ENCODE peak calls at places on chromosome 4, in six cellular contexts. F, T, Z, X, P and I are unnamed samples.

GRCh38 chr4:98890698-98891097 is 38.2 kb downstream of the EIF4E start:
- DNase-seq in T (no peak), Z (no peak), X (no peak), F (no peak), P (no peak), I (no peak)

GRCh38 chr4:24471623-24472510 is 112.5 kb downstream of the DHX15 start:
- DNase-seq in X (peak), T (peak), P (peak), F (peak), Z (no peak), I (peak)

GRCh38 chr4:26787461-26788340 is 72.9 kb upstream of the STIM2 start:
- DNase-seq in F (peak), P (peak), T (peak), Z (peak), X (peak), I (no peak)

GRCh38 chr4:76830612-76831474 is 67.1 kb downstream of the SOWAHB start:
- DNase-seq in Z (peak), T (peak), F (no peak), X (peak), P (peak), I (peak)

GRCh38 chr4:88843067-88843723 is 145.6 kb upstream of the NAP1L5 start:
- DNase-seq in Z (peak), T (no peak), F (no peak), P (no peak), X (no peak), I (no peak)

GRCh38 chr4:20354120-20354519 is 102.4 kb downstream of the SLIT2 start:
- DNase-seq in T (peak), F (no peak), P (no peak), Z (no peak), X (no peak), I (peak)

GRCh38 chr4:183348706-183349659 is 26.8 kb upstream of the CLDN24 start:
- DNase-seq in F (no peak), X (no peak), T (peak), P (peak), Z (peak), I (no peak)

GRCh38 chr4:75698162-75698962 is 25.2 kb upstream of the G3BP2 start:
- DNase-seq in F (no peak), T (peak), P (no peak), Z (no peak), X (no peak), I (no peak)

GRCh38 chr4:41307633-41308032 is 50.9 kb downstream of the UCHL1 start:
- DNase-seq in P (no peak), T (peak), X (no peak), F (no peak), Z (no peak), I (no peak)

GRCh38 chr4:48968814-48969213 is 17.3 kb upstream of the CWH43 start:
- DNase-seq in X (no peak), P (peak), T (no peak), F (no peak), Z (peak), I (no peak)

GRCh38 chr4:55121246-55121645 is 4.1 kb downstream of the KDR start:
- DNase-seq in T (no peak), X (no peak), P (no peak), F (no peak), Z (no peak), I (no peak)

GRCh38 chr4:1855334-1856070 is 454 bp downstream of the LETM1 start:
- DNase-seq in P (no peak), X (peak), Z (no peak), T (no peak), F (no peak), I (no peak)

GRCh38 chr4:126071346-126072333 is 756.9 kb downstream of the FAT4 start:
- DNase-seq in F (no peak), X (no peak), P (no peak), T (no peak), Z (peak), I (no peak)

GRCh38 chr4:74109894-74110605 is 11.1 kb upstream of the CXCL2 start:
- DNase-seq in T (no peak), X (no peak), Z (peak), F (no peak), P (peak), I (no peak)

GRCh38 chr4:3673176-3673575 is 93.0 kb upstream of the ADRA2C start:
- DNase-seq in Z (no peak), T (no peak), X (no peak), P (no peak), F (no peak), I (no peak)

GRCh38 chr4:66564901-66565648 is 894.8 kb upstream of the EPHA5 start:
- DNase-seq in T (no peak), P (peak), F (no peak), X (no peak), Z (peak), I (no peak)

GRCh38 chr4:94452476-94453300 is 946 bp downstream of the PDLIM5 start:
- DNase-seq in F (peak), T (peak), X (peak), Z (peak), P (peak), I (peak)

GRCh38 chr4:153901220-153901619 is 112.3 kb upstream of the SFRP2 start:
- DNase-seq in F (no peak), Z (no peak), P (no peak), T (no peak), X (no peak), I (no peak)

GRCh38 chr4:102500371-102501175 is 586 bp upstream of the NFKB1 start:
- DNase-seq in X (no peak), T (peak), P (peak), F (peak), Z (peak), I (peak)

GRCh38 chr4:155665054-155665453 is 1.6 kb upstream of the GUCY1A1 start:
- DNase-seq in P (no peak), Z (no peak), X (no peak), T (no peak), F (no peak), I (no peak)

GRCh38 chr4:128688846-128689467 is 120.5 kb upstream of the JADE1 start:
- DNase-seq in T (no peak), X (no peak), Z (no peak), P (no peak), F (no peak), I (no peak)

GRCh38 chr4:23728393-23728792 is 161.5 kb downstream of the PPARGC1A start:
- DNase-seq in F (no peak), X (no peak), Z (peak), T (peak), P (peak), I (no peak)

GRCh38 chr4:26873391-26874026 is 12.9 kb downstream of the STIM2 start:
- DNase-seq in F (no peak), Z (no peak), T (peak), P (no peak), X (no peak), I (no peak)

GRCh38 chr4:139910106-139910505 is 243.9 kb downstream of the MAML3 start:
- DNase-seq in Z (peak), F (no peak), P (no peak), X (no peak), T (no peak), I (no peak)

GRCh38 chr4:113024373-113024772 is 25.1 kb upstream of the ANK2 start:
- DNase-seq in X (no peak), Z (no peak), F (no peak), T (no peak), P (no peak), I (no peak)

GRCh38 chr4:113978561-113979156 is 788 bp downstream of the ARSJ start:
- DNase-seq in P (no peak), T (peak), F (peak), X (peak), Z (peak), I (no peak)

GRCh38 chr4:148795156-148795864 is 353.1 kb upstream of the NR3C2 start:
- DNase-seq in F (peak), X (no peak), Z (peak), T (peak), P (no peak), I (no peak)

GRCh38 chr4:1809754-1810502 is 16.8 kb downstream of the FGFR3 start:
- DNase-seq in P (peak), F (peak), T (peak), X (peak), Z (peak), I (peak)

GRCh38 chr4:4356106-4357041 is 30.5 kb upstream of the NSG1 start:
- DNase-seq in Z (no peak), P (no peak), X (no peak), F (no peak), T (no peak), I (no peak)

GRCh38 chr4:4428966-4429875 is 42.3 kb downstream of the NSG1 start:
- DNase-seq in F (no peak), P (no peak), T (no peak), Z (no peak), X (no peak), I (no peak)

GRCh38 chr4:85728471-85728870 is 253.5 kb downstream of the ARHGAP24 start:
- DNase-seq in P (no peak), X (no peak), F (no peak), T (no peak), Z (no peak), I (no peak)

GRCh38 chr4:121096629-121097028 is 24.3 kb upstream of the NDNF start:
- DNase-seq in X (no peak), T (peak), Z (peak), P (peak), F (no peak), I (peak)

GRCh38 chr4:113020966-113021365 is 28.5 kb upstream of the ANK2 start:
- DNase-seq in Z (no peak), P (peak), T (no peak), X (no peak), F (no peak), I (no peak)

GRCh38 chr4:120611092-120611491 is 311.4 kb downstream of the PRDM5 start:
- DNase-seq in Z (no peak), P (peak), X (no peak), T (no peak), F (no peak), I (no peak)

GRCh38 chr4:184215709-184216328 is 1.9 kb downstream of the ENPP6 start:
- DNase-seq in T (no peak), X (no peak), Z (no peak), F (no peak), P (no peak), I (no peak)

GRCh38 chr4:100379583-100380105 is 138.2 kb downstream of the EMCN start:
- DNase-seq in Z (no peak), P (no peak), F (no peak), T (no peak), X (no peak), I (no peak)

GRCh38 chr4:14178421-14178820 is 550.9 kb upstream of the BOD1L1 start:
- DNase-seq in Z (peak), X (no peak), F (no peak), P (peak), T (peak), I (no peak)

GRCh38 chr4:185780472-185780871 is 31.5 kb downstream of the SORBS2 start:
- DNase-seq in T (no peak), F (no peak), P (no peak), Z (no peak), X (no peak), I (no peak)
- H2BK15ac ChIP-seq in T (no peak), F (no peak), P (no peak), Z (no peak), X (peak), I (no peak)

GRCh38 chr4:168019019-168019651 is 73.2 kb upstream of the ANXA10 start:
- DNase-seq in X (no peak), T (no peak), F (no peak), Z (peak), P (no peak), I (no peak)
- H2BK15ac ChIP-seq in X (no peak), T (no peak), F (no peak), Z (no peak), P (no peak), I (no peak)

GRCh38 chr4:38605181-38605764 is 58.7 kb upstream of the KLF3 start:
- DNase-seq in F (no peak), P (peak), Z (no peak), T (no peak), X (peak), I (no peak)
- H2BK15ac ChIP-seq in F (no peak), P (no peak), Z (peak), T (no peak), X (no peak), I (no peak)

GRCh38 chr4:42574873-42575272 is 82.0 kb downstream of the ATP8A1 start:
- DNase-seq in X (no peak), T (no peak), Z (no peak), F (no peak), P (no peak), I (no peak)
- H2BK15ac ChIP-seq in X (no peak), T (no peak), Z (no peak), F (no peak), P (no peak), I (no peak)

GRCh38 chr4:31088600-31089230 is 368.5 kb downstream of the PCDH7 start:
- DNase-seq in P (peak), Z (peak), T (no peak), X (no peak), F (no peak), I (no peak)
- H2BK15ac ChIP-seq in P (no peak), Z (no peak), T (no peak), X (no peak), F (no peak), I (no peak)

DNA sequence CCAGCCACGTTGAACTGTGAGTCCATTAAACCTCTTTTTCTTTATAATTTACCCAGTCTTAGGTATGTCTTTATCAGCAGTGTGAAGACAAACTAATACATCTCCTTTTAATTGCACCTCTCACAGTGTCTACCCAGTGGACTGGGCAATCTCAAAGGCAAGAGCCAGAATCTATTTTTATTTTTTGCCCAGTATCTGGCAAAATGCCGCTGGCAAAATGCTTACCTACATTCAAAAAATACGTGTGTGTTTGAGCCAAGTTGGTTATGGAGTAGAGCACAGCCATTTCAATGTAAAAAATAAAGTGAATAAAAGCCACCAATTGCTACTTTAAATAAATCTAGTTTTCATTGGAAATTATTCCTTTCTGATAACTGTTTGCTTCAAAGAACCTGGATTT is 199.9 kb downstream of the GC start:
- DNase-seq in P (no peak), X (no peak), Z (no peak), F (no peak), T (no peak), I (no peak)
- H2BK15ac ChIP-seq in P (no peak), X (no peak), Z (no peak), F (no peak), T (no peak), I (no peak)

GRCh38 chr4:38254825-38255224 is 294.6 kb downstream of the PTTG2 start:
- DNase-seq in T (no peak), X (no peak), F (no peak), Z (no peak), P (no peak), I (no peak)
- H2BK15ac ChIP-seq in T (no peak), X (no peak), F (no peak), Z (no peak), P (no peak), I (no peak)

GRCh38 chr4:152236519-152237056 is 299.3 kb downstream of the FBXW7 start:
- DNase-seq in P (no peak), X (no peak), T (no peak), F (no peak), Z (no peak), I (no peak)

GRCh38 chr4:152234571-152234970 is 301.3 kb downstream of the FBXW7 start:
- DNase-seq in T (no peak), Z (no peak), P (no peak), X (no peak), F (no peak), I (no peak)

GRCh38 chr4:152239216-152239615 is 296.7 kb downstream of the FBXW7 start:
- DNase-seq in T (no peak), X (no peak), F (no peak), P (no peak), Z (no peak), I (no peak)

GRCh38 chr4:152240232-152240631 is 295.7 kb downstream of the FBXW7 start:
- DNase-seq in P (no peak), T (no peak), X (no peak), F (no peak), Z (no peak), I (no peak)

GRCh38 chr4:152235718-152236117 is 300.2 kb downstream of the FBXW7 start:
- DNase-seq in T (peak), X (no peak), P (no peak), F (no peak), Z (no peak), I (no peak)
- H2BK15ac ChIP-seq in T (no peak), X (no peak), P (no peak), F (no peak), Z (no peak), I (no peak)

DNA sequence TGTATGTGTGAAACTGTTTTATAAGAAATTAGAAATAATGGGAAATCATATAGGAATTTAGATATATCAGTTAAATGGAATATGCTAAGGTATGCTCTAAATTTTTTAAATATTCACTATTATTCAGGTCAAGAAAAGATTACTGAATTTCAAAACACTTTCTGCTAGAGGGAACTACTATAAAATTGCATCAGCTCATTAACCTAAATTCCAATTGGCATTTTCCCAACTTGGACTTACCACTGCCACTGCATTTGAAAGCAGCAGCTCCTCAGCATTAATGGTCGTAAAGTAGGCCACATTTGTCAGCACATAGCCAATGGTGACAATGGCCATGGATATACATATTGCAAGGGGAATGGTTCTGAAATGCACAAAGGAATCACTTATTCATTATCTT is 57.3 kb downstream of the SLC7A11 start:
- DNase-seq in X (no peak), P (no peak), F (no peak), Z (no peak), T (no peak), I (no peak)
- H2BK15ac ChIP-seq in X (no peak), P (no peak), F (no peak), Z (no peak), T (no peak), I (no peak)

DNA sequence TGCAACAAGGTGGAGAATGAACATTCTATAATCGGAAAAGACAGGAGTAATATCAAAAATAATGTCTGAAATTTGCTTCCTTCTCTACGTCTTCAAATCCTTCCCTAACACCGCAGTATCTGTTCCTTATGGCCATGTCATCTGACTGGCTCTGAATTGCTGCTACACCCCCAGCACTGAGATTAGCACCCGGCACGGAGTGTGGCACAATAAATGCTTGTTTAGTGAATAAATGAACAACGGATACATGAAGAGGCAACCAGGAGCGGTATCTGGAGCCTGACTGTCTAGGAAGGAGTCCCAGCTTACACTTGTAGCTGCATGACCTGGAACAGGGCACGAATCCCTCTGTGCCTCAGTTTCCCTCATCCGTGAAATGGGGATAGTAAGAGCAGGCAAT is 164.3 kb downstream of the AFAP1 start:
- DNase-seq in X (no peak), P (no peak), F (no peak), Z (no peak), T (no peak), I (no peak)
- H2BK15ac ChIP-seq in X (no peak), P (no peak), F (no peak), Z (no peak), T (no peak), I (no peak)